ENCODE peak calls at places on chromosome 21, in five cellular contexts. One of them, this sample, is unnamed.

GRCh38 chr21:14877581-14878228 is 187.1 kb downstream of the NRIP1 start:
- DNase-seq in activated B cell treated with CpG ODN at 0.5 μM for 24 hours: no peak
- DNase-seq in AG09309: no peak
- DNase-seq in amygdala: no peak
- DNase-seq in mesothelial cell of epicardium: no peak
- DNase-seq in this sample: no peak

GRCh38 chr21:32131164-32131563 is 147.7 kb downstream of the MIS18A start:
- DNase-seq in activated B cell treated with CpG ODN at 0.5 μM for 24 hours: no peak
- DNase-seq in AG09309: no peak
- DNase-seq in amygdala: no peak
- DNase-seq in mesothelial cell of epicardium: no peak
- DNase-seq in this sample: no peak

GRCh38 chr21:35027558-35028450 is 21.3 kb downstream of the RUNX1 start:
- DNase-seq in activated B cell treated with CpG ODN at 0.5 μM for 24 hours: no peak
- DNase-seq in AG09309: no peak
- DNase-seq in amygdala: no peak
- DNase-seq in mesothelial cell of epicardium: no peak
- DNase-seq in this sample: no peak

GRCh38 chr21:34796518-34797201 is 127.9 kb downstream of the CLIC6 start:
- DNase-seq in activated B cell treated with CpG ODN at 0.5 μM for 24 hours: no peak
- DNase-seq in AG09309: no peak
- DNase-seq in amygdala: no peak
- DNase-seq in mesothelial cell of epicardium: no peak
- DNase-seq in this sample: no peak

GRCh38 chr21:37817242-37817641 is 99.0 kb downstream of the KCNJ6 start:
- DNase-seq in activated B cell treated with CpG ODN at 0.5 μM for 24 hours: no peak
- DNase-seq in AG09309: no peak
- DNase-seq in amygdala: no peak
- DNase-seq in mesothelial cell of epicardium: no peak
- DNase-seq in this sample: no peak

GRCh38 chr21:26546698-26547097 is 26.4 kb downstream of the CYYR1 start:
- DNase-seq in activated B cell treated with CpG ODN at 0.5 μM for 24 hours: no peak
- DNase-seq in AG09309: no peak
- DNase-seq in amygdala: peak; percentile 3
- DNase-seq in mesothelial cell of epicardium: no peak
- DNase-seq in this sample: no peak

GRCh38 chr21:28235169-28235892 is 757.3 kb downstream of the LTN1 start:
- DNase-seq in activated B cell treated with CpG ODN at 0.5 μM for 24 hours: no peak
- DNase-seq in AG09309: no peak
- DNase-seq in amygdala: no peak
- DNase-seq in mesothelial cell of epicardium: no peak
- DNase-seq in this sample: no peak

GRCh38 chr21:20856926-20857325 is 141.3 kb upstream of the NCAM2 start:
- DNase-seq in activated B cell treated with CpG ODN at 0.5 μM for 24 hours: no peak
- DNase-seq in AG09309: no peak
- DNase-seq in amygdala: no peak
- DNase-seq in mesothelial cell of epicardium: no peak
- DNase-seq in this sample: no peak

GRCh38 chr21:44727757-44728156 is 16.4 kb upstream of the TSPEAR start:
- DNase-seq in activated B cell treated with CpG ODN at 0.5 μM for 24 hours: no peak
- DNase-seq in AG09309: no peak
- DNase-seq in amygdala: no peak
- DNase-seq in mesothelial cell of epicardium: no peak
- DNase-seq in this sample: no peak

This sample was measured in AG04450.